ENCODE peak calls at places on chromosomes 12 and 14, in seven cellular contexts. One of them, this sample, is unnamed.

GRCh38 chr14:63174760-63175191 is 29.5 kb upstream of the RHOJ start:
- DNase-seq in PC-9: no peak
- DNase-seq in natural killer cell: no peak
- DNase-seq in hepatocyte: peak; percentile 63
- DNase-seq in AG10803: peak; percentile 69
- DNase-seq in IMR-90: peak; percentile 76
- DNase-seq in NB4: peak; percentile 33
- DNase-seq in this sample: no peak

GRCh38 chr14:105701456-105702274 is 175.3 kb downstream of the TMEM121 start:
- DNase-seq in IMR-90: no peak
- DNase-seq in hepatocyte: no peak
- DNase-seq in AG10803: no peak
- DNase-seq in natural killer cell: no peak
- DNase-seq in PC-9: no peak
- DNase-seq in NB4: no peak
- DNase-seq in this sample: no peak

GRCh38 chr14:60204104-60204842 is 39.1 kb upstream of the DHRS7 start:
- DNase-seq in AG10803: no peak
- DNase-seq in IMR-90: no peak
- DNase-seq in hepatocyte: no peak
- DNase-seq in NB4: peak; percentile 62
- DNase-seq in PC-9: no peak
- DNase-seq in natural killer cell: no peak
- DNase-seq in this sample: no peak

GRCh38 chr12:111767362-111768158 is 827 bp downstream of the ALDH2 start:
- DNase-seq in AG10803: peak; percentile 32
- DNase-seq in IMR-90: peak; percentile 40
- DNase-seq in hepatocyte: peak; percentile 60
- DNase-seq in natural killer cell: no peak
- DNase-seq in PC-9: no peak
- DNase-seq in NB4: no peak
- DNase-seq in this sample: no peak

GRCh38 chr14:61258985-61259384 is 22.2 kb downstream of the TMEM30B start:
- DNase-seq in IMR-90: peak; percentile 21
- DNase-seq in AG10803: peak; percentile 52
- DNase-seq in hepatocyte: peak; percentile 23
- DNase-seq in natural killer cell: no peak
- DNase-seq in PC-9: no peak
- DNase-seq in NB4: no peak
- DNase-seq in this sample: no peak

GRCh38 chr14:64147126-64147790 is 146.9 kb downstream of the ESR2 start:
- DNase-seq in natural killer cell: no peak
- DNase-seq in IMR-90: peak; percentile 71
- DNase-seq in AG10803: no peak
- DNase-seq in NB4: no peak
- DNase-seq in PC-9: no peak
- DNase-seq in hepatocyte: no peak
- DNase-seq in this sample: no peak

GRCh38 chr12:42705863-42706262 is 116.3 kb upstream of the PRICKLE1 start:
- DNase-seq in NB4: no peak
- DNase-seq in AG10803: peak; percentile 84
- DNase-seq in IMR-90: peak; percentile 95
- DNase-seq in natural killer cell: no peak
- DNase-seq in PC-9: no peak
- DNase-seq in hepatocyte: peak; percentile 48
- DNase-seq in this sample: no peak

GRCh38 chr14:95460647-95461478 is 55.6 kb downstream of the SYNE3 start:
- DNase-seq in natural killer cell: no peak
- DNase-seq in PC-9: peak; percentile 86
- DNase-seq in hepatocyte: peak; percentile 50
- DNase-seq in IMR-90: peak; percentile 79
- DNase-seq in NB4: no peak
- DNase-seq in AG10803: peak; percentile 84
- DNase-seq in this sample: no peak

GRCh38 chr12:4518106-4518728 is 20.5 kb upstream of the RAD51AP1 start:
- DNase-seq in AG10803: peak; percentile 54
- DNase-seq in hepatocyte: no peak
- DNase-seq in IMR-90: peak; percentile 81
- DNase-seq in natural killer cell: no peak
- DNase-seq in PC-9: peak; percentile 47
- DNase-seq in NB4: no peak
- DNase-seq in this sample: no peak

GRCh38 chr12:1505576-1505975 is 88.8 kb downstream of the FBXL14 start:
- DNase-seq in NB4: no peak
- DNase-seq in AG10803: no peak
- DNase-seq in IMR-90: no peak
- DNase-seq in natural killer cell: no peak
- DNase-seq in PC-9: no peak
- DNase-seq in hepatocyte: no peak
- DNase-seq in this sample: no peak

GRCh38 chr12:43676183-43676813 is 82.3 kb downstream of the PUS7L start:
- DNase-seq in PC-9: no peak
- DNase-seq in hepatocyte: peak; percentile 8
- DNase-seq in IMR-90: peak; percentile 1
- DNase-seq in natural killer cell: no peak
- DNase-seq in AG10803: no peak
- DNase-seq in NB4: peak; percentile 72
- DNase-seq in this sample: no peak

GRCh38 chr12:53325539-53326061 is 4.2 kb upstream of the AAAS start:
- DNase-seq in IMR-90: no peak
- DNase-seq in PC-9: no peak
- DNase-seq in NB4: peak; percentile 49
- DNase-seq in AG10803: no peak
- DNase-seq in hepatocyte: no peak
- DNase-seq in natural killer cell: peak; percentile 30
- DNase-seq in this sample: no peak

GRCh38 chr12:93802698-93803097 is 125.5 kb downstream of the CRADD start:
- DNase-seq in hepatocyte: no peak
- DNase-seq in IMR-90: peak; percentile 47
- DNase-seq in AG10803: peak; percentile 59
- DNase-seq in PC-9: no peak
- DNase-seq in NB4: no peak
- DNase-seq in natural killer cell: no peak
- DNase-seq in this sample: no peak

GRCh38 chr12:132604108-132605054 is 6.0 kb downstream of the LRCOL1 start:
- DNase-seq in PC-9: no peak
- DNase-seq in NB4: no peak
- DNase-seq in natural killer cell: no peak
- DNase-seq in IMR-90: no peak
- DNase-seq in AG10803: no peak
- DNase-seq in hepatocyte: no peak
- DNase-seq in this sample: no peak

GRCh38 chr12:34402228-34402898 is 380.1 kb downstream of the ALG10 start:
- DNase-seq in hepatocyte: peak; percentile 3
- DNase-seq in IMR-90: no peak
- DNase-seq in NB4: no peak
- DNase-seq in AG10803: no peak
- DNase-seq in natural killer cell: no peak
- DNase-seq in PC-9: no peak
- DNase-seq in this sample: peak; percentile 42

GRCh38 chr14:23915559-23915958 is 38.0 kb upstream of the DHRS4 start:
- DNase-seq in hepatocyte: no peak
- DNase-seq in PC-9: no peak
- DNase-seq in AG10803: no peak
- DNase-seq in IMR-90: no peak
- DNase-seq in NB4: no peak
- DNase-seq in natural killer cell: no peak
- DNase-seq in this sample: no peak

GRCh38 chr14:96362071-96362964 is 823 bp downstream of the ATG2B start:
- DNase-seq in AG10803: peak; percentile 25
- DNase-seq in natural killer cell: peak; percentile 35
- DNase-seq in NB4: peak; percentile 72
- DNase-seq in PC-9: peak; percentile 63
- DNase-seq in IMR-90: peak; percentile 30
- DNase-seq in hepatocyte: peak; percentile 84
- DNase-seq in this sample: no peak

GRCh38 chr12:64610092-64610659 is at the start of gene RASSF3:
- DNase-seq in hepatocyte: peak; percentile 83
- DNase-seq in NB4: peak; percentile 93
- DNase-seq in natural killer cell: peak; percentile 57
- DNase-seq in PC-9: peak; percentile 70
- DNase-seq in IMR-90: peak; percentile 67
- DNase-seq in AG10803: peak; percentile 38
- DNase-seq in this sample: peak; percentile 69

GRCh38 chr12:97561321-97562230 is 99.0 kb downstream of the RMST start:
- DNase-seq in hepatocyte: no peak
- DNase-seq in IMR-90: no peak
- DNase-seq in NB4: no peak
- DNase-seq in PC-9: no peak
- DNase-seq in AG10803: no peak
- DNase-seq in natural killer cell: no peak
- DNase-seq in this sample: no peak

GRCh38 chr14:65219353-65219752 is 117.0 kb upstream of the MAX start:
- DNase-seq in IMR-90: no peak
- DNase-seq in NB4: no peak
- DNase-seq in AG10803: no peak
- DNase-seq in PC-9: peak; percentile 18
- DNase-seq in natural killer cell: no peak
- DNase-seq in hepatocyte: no peak
- DNase-seq in this sample: no peak

GRCh38 chr12:127829974-127830543 is 436.9 kb upstream of the TMEM132C start:
- DNase-seq in IMR-90: no peak
- DNase-seq in NB4: no peak
- DNase-seq in hepatocyte: no peak
- DNase-seq in PC-9: no peak
- DNase-seq in AG10803: no peak
- DNase-seq in natural killer cell: no peak
- DNase-seq in this sample: no peak

GRCh38 chr12:67772276-67773169 is 124.0 kb downstream of the DYRK2 start:
- DNase-seq in IMR-90: peak; percentile 76
- DNase-seq in NB4: no peak
- DNase-seq in PC-9: no peak
- DNase-seq in AG10803: peak; percentile 18
- DNase-seq in natural killer cell: no peak
- DNase-seq in hepatocyte: peak; percentile 57
- DNase-seq in this sample: no peak

GRCh38 chr14:75426332-75427125 is 1.3 kb upstream of the JDP2 start:
- DNase-seq in IMR-90: no peak
- DNase-seq in hepatocyte: no peak
- DNase-seq in PC-9: no peak
- DNase-seq in natural killer cell: no peak
- DNase-seq in NB4: peak; percentile 28
- DNase-seq in AG10803: no peak
- DNase-seq in this sample: no peak

GRCh38 chr14:75427126-75427481 is 718 bp upstream of the JDP2 start:
- DNase-seq in IMR-90: no peak
- DNase-seq in natural killer cell: no peak
- DNase-seq in PC-9: no peak
- DNase-seq in hepatocyte: no peak
- DNase-seq in AG10803: no peak
- DNase-seq in NB4: no peak
- DNase-seq in this sample: no peak

GRCh38 chr14:75428230-75429104 is 645 bp downstream of the JDP2 start:
- DNase-seq in natural killer cell: no peak
- DNase-seq in IMR-90: no peak
- DNase-seq in PC-9: no peak
- DNase-seq in NB4: peak; percentile 55
- DNase-seq in AG10803: peak; percentile 38
- DNase-seq in hepatocyte: peak; percentile 60
- DNase-seq in this sample: no peak

GRCh38 chr14:75429562-75429961 is 1.7 kb downstream of the JDP2 start:
- DNase-seq in AG10803: no peak
- DNase-seq in NB4: no peak
- DNase-seq in PC-9: no peak
- DNase-seq in hepatocyte: no peak
- DNase-seq in natural killer cell: no peak
- DNase-seq in IMR-90: no peak
- DNase-seq in this sample: no peak

GRCh38 chr14:75427482-75428229 is at the start of gene JDP2:
- DNase-seq in NB4: peak; percentile 92
- DNase-seq in IMR-90: peak; percentile 76
- DNase-seq in PC-9: peak; percentile 78
- DNase-seq in AG10803: peak; percentile 86
- DNase-seq in hepatocyte: peak; percentile 93
- DNase-seq in natural killer cell: peak; percentile 40
- DNase-seq in this sample: peak; percentile 93
- TF ChIP-seq CTCF in NB4: no peak
- TF ChIP-seq CTCF in IMR-90: peak; percentile 8
- TF ChIP-seq CTCF in PC-9: no peak
- TF ChIP-seq CTCF in AG10803: no peak
- TF ChIP-seq CTCF in hepatocyte: peak; percentile 17
- TF ChIP-seq CTCF in natural killer cell: no peak
- TF ChIP-seq CTCF in this sample: no peak

GRCh38 chr14:100476012-100476822 is 111.0 kb downstream of the BEGAIN start:
- DNase-seq in natural killer cell: no peak
- DNase-seq in AG10803: peak; percentile 94
- DNase-seq in IMR-90: peak; percentile 98
- DNase-seq in PC-9: peak; percentile 97
- DNase-seq in NB4: no peak
- DNase-seq in hepatocyte: peak; percentile 82
- DNase-seq in this sample: no peak
- TF ChIP-seq CTCF in natural killer cell: no peak
- TF ChIP-seq CTCF in AG10803: no peak
- TF ChIP-seq CTCF in IMR-90: no peak
- TF ChIP-seq CTCF in PC-9: no peak
- TF ChIP-seq CTCF in NB4: no peak
- TF ChIP-seq CTCF in hepatocyte: no peak
- TF ChIP-seq CTCF in this sample: no peak

GRCh38 chr12:71141270-71141948 is 16.4 kb downstream of the TSPAN8 start:
- DNase-seq in IMR-90: no peak
- DNase-seq in PC-9: no peak
- DNase-seq in AG10803: no peak
- DNase-seq in NB4: no peak
- DNase-seq in hepatocyte: no peak
- DNase-seq in natural killer cell: no peak
- DNase-seq in this sample: no peak

GRCh38 chr12:71139153-71139735 is 18.6 kb downstream of the TSPAN8 start:
- DNase-seq in IMR-90: no peak
- DNase-seq in natural killer cell: no peak
- DNase-seq in PC-9: no peak
- DNase-seq in hepatocyte: peak; percentile 44
- DNase-seq in NB4: no peak
- DNase-seq in AG10803: no peak
- DNase-seq in this sample: no peak

GRCh38 chr12:71135812-71136176 is 22.0 kb downstream of the TSPAN8 start:
- DNase-seq in IMR-90: no peak
- DNase-seq in AG10803: no peak
- DNase-seq in hepatocyte: no peak
- DNase-seq in PC-9: no peak
- DNase-seq in natural killer cell: no peak
- DNase-seq in NB4: no peak
- DNase-seq in this sample: no peak

GRCh38 chr12:71135077-71135811 is 22.6 kb downstream of the TSPAN8 start:
- DNase-seq in IMR-90: no peak
- DNase-seq in PC-9: no peak
- DNase-seq in hepatocyte: no peak
- DNase-seq in AG10803: no peak
- DNase-seq in NB4: no peak
- DNase-seq in natural killer cell: no peak
- DNase-seq in this sample: no peak

GRCh38 chr12:71138011-71138410 is 19.8 kb downstream of the TSPAN8 start:
- DNase-seq in natural killer cell: no peak
- DNase-seq in AG10803: no peak
- DNase-seq in IMR-90: no peak
- DNase-seq in NB4: no peak
- DNase-seq in PC-9: no peak
- DNase-seq in hepatocyte: no peak
- DNase-seq in this sample: no peak
- TF ChIP-seq CTCF in natural killer cell: no peak
- TF ChIP-seq CTCF in AG10803: no peak
- TF ChIP-seq CTCF in IMR-90: no peak
- TF ChIP-seq CTCF in NB4: no peak
- TF ChIP-seq CTCF in PC-9: no peak
- TF ChIP-seq CTCF in hepatocyte: no peak
- TF ChIP-seq CTCF in this sample: no peak

GRCh38 chr12:72141381-72141780 is 130.8 kb upstream of the TRHDE start:
- DNase-seq in PC-9: no peak
- DNase-seq in IMR-90: peak; percentile 28
- DNase-seq in AG10803: no peak
- DNase-seq in natural killer cell: no peak
- DNase-seq in NB4: peak; percentile 44
- DNase-seq in hepatocyte: no peak
- DNase-seq in this sample: no peak
- TF ChIP-seq CTCF in PC-9: peak; percentile 27
- TF ChIP-seq CTCF in IMR-90: peak; percentile 18
- TF ChIP-seq CTCF in AG10803: no peak
- TF ChIP-seq CTCF in natural killer cell: no peak
- TF ChIP-seq CTCF in NB4: peak; percentile 38
- TF ChIP-seq CTCF in hepatocyte: peak; percentile 19
- TF ChIP-seq CTCF in this sample: no peak